ENCODE peak calls at places on chromosomes 1 and 21, in six cellular contexts. E is endothelial cell of umbilical vein, R is GM23248, G is keratinocyte, T is OCI-LY7, H is SK-N-SH. K is an unnamed sample.

GRCh38 chr1:162299018-162299417 is 77.6 kb downstream of the SPATA46 start:
- DNase-seq in E (no peak), R (peak), G (no peak), T (no peak), H (no peak), K (no peak)

GRCh38 chr1:150567341-150567716 is 12.1 kb downstream of the MCL1 start:
- DNase-seq in E (no peak), R (peak), G (no peak), T (peak), H (no peak), K (peak)

GRCh38 chr1:154999651-155000474 is 2.7 kb upstream of the ZBTB7B start:
- DNase-seq in E (peak), R (peak), G (no peak), T (peak), H (peak), K (peak)

GRCh38 chr21:44866780-44867179 is 6.7 kb downstream of the PTTG1IP start:
- DNase-seq in E (peak), R (peak), G (no peak), T (no peak), H (no peak), K (peak)

GRCh38 chr1:151618470-151618869 is 6.6 kb downstream of the SNX27 start:
- DNase-seq in E (no peak), R (no peak), G (no peak), T (no peak), H (no peak), K (no peak)

GRCh38 chr21:18354947-18355346 is 48.6 kb downstream of the TMPRSS15 start:
- DNase-seq in E (no peak), R (no peak), G (no peak), T (no peak), H (no peak), K (no peak)

GRCh38 chr1:156691665-156692408 is 13.5 kb downstream of the CRABP2 start:
- DNase-seq in E (no peak), R (peak), G (no peak), T (no peak), H (no peak), K (no peak)

GRCh38 chr1:115647000-115647399 is 5.2 kb downstream of the VANGL1 start:
- DNase-seq in E (peak), R (no peak), G (no peak), T (no peak), H (no peak), K (peak)

GRCh38 chr21:45288441-45288841 is 746 bp upstream of the POFUT2 start:
- DNase-seq in E (no peak), R (peak), G (no peak), T (no peak), H (no peak), K (no peak)

GRCh38 chr1:26148887-26149286 is 10.0 kb upstream of the FAM110D start:
- DNase-seq in E (no peak), R (no peak), G (no peak), T (no peak), H (no peak), K (no peak)

GRCh38 chr1:116498789-116499628 is 71.8 kb downstream of the CD58 start:
- DNase-seq in E (peak), R (peak), G (no peak), T (peak), H (peak), K (peak)

GRCh38 chr1:78333426-78334012 is 157.3 kb upstream of the PTGFR start:
- DNase-seq in E (peak), R (peak), G (no peak), T (peak), H (no peak), K (peak)

GRCh38 chr1:119767486-119767885 is 1.2 kb downstream of the HMGCS2 start:
- DNase-seq in E (no peak), R (peak), G (no peak), T (no peak), H (no peak), K (no peak)

GRCh38 chr1:72186733-72187307 is 95.5 kb downstream of the NEGR1 start:
- DNase-seq in E (peak), R (peak), G (no peak), T (no peak), H (peak), K (peak)

GRCh38 chr1:247713753-247714152 is 2.7 kb downstream of the OR6F1 start:
- DNase-seq in E (no peak), R (no peak), G (no peak), T (no peak), H (no peak), K (no peak)

GRCh38 chr1:230768903-230769570 is 21.8 kb downstream of the CAPN9 start:
- DNase-seq in E (no peak), R (peak), G (no peak), T (no peak), H (no peak), K (peak)

GRCh38 chr21:43734830-43735229 is 15.9 kb downstream of the PDXK start:
- DNase-seq in E (no peak), R (no peak), G (no peak), T (no peak), H (no peak), K (peak)

GRCh38 chr1:173243300-173243699 is 36.2 kb upstream of the TNFSF4 start:
- DNase-seq in E (no peak), R (no peak), G (no peak), T (no peak), H (no peak), K (no peak)

GRCh38 chr1:200435200-200435780 is 25.5 kb upstream of the ZNF281 start:
- DNase-seq in E (no peak), R (no peak), G (no peak), T (no peak), H (no peak), K (peak)

GRCh38 chr1:43007377-43008105 is 48.9 kb upstream of the SLC2A1 start:
- DNase-seq in E (no peak), R (no peak), G (no peak), T (no peak), H (no peak), K (no peak)

GRCh38 chr21:29578306-29578705 is 279.6 kb downstream of the BACH1 start:
- DNase-seq in E (no peak), R (no peak), G (no peak), T (no peak), H (peak), K (no peak)

GRCh38 chr21:33815153-33815707 is 100.4 kb downstream of the ATP5PO start:
- DNase-seq in E (no peak), R (no peak), G (no peak), T (no peak), H (no peak), K (no peak)

GRCh38 chr1:218135358-218135757 is 149.7 kb upstream of the RRP15 start:
- DNase-seq in E (no peak), R (no peak), G (no peak), T (no peak), H (no peak), K (no peak)

GRCh38 chr21:24658926-24659325 is 948.4 kb downstream of the MRPL39 start:
- DNase-seq in E (no peak), R (no peak), G (no peak), T (no peak), H (no peak), K (no peak)

GRCh38 chr1:240232548-240232947 is 140.9 kb downstream of the FMN2 start:
- DNase-seq in E (no peak), R (peak), G (no peak), T (no peak), H (no peak), K (peak)

GRCh38 chr1:64006276-64007051 is 197.0 kb upstream of the UBE2U start:
- DNase-seq in E (peak), R (peak), G (no peak), T (no peak), H (no peak), K (peak)
- H3K4me2 ChIP-seq in E (peak), R (peak), G (peak), T (no peak), H (peak), K (no peak)

GRCh38 chr1:100383743-100384405 is 31.6 kb downstream of the CDC14A start:
- DNase-seq in E (no peak), R (no peak), G (no peak), T (no peak), H (no peak), K (no peak)

GRCh38 chr1:100391675-100392074 is 39.4 kb downstream of the CDC14A start:
- DNase-seq in E (no peak), R (no peak), G (no peak), T (no peak), H (no peak), K (no peak)

GRCh38 chr1:100390507-100390906 is 38.2 kb downstream of the CDC14A start:
- DNase-seq in E (no peak), R (no peak), G (no peak), T (no peak), H (no peak), K (no peak)

GRCh38 chr1:100387644-100388350 is 35.5 kb downstream of the CDC14A start:
- DNase-seq in E (peak), R (no peak), G (no peak), T (no peak), H (no peak), K (peak)

DNA sequence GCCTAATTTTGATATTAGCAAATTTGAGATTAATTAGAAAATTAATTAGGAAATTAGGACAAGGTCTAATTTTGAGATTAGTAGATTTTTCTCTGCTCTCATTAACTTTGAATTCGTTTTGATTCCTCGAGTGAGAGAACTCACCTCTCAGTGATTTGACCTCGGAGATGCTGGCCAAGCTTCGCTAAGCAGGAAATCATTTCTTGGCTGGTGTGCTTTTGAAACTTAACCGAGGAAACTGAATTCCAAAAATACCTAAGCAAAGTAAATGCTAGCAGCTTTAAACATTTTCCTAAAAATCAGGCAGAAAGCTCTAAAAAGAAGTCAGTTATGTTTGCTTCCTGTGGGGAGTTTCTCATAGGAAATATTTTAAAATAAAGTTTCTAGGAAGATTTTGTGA is 34.9 kb downstream of the CDC14A start:
- DNase-seq in E (peak), R (no peak), G (no peak), T (peak), H (no peak), K (peak)
- H3K4me2 ChIP-seq in E (peak), R (no peak), G (no peak), T (no peak), H (peak), K (peak)

GRCh38 chr1:114075546-114076249 is 78.0 kb downstream of the SYT6 start:
- DNase-seq in E (no peak), R (no peak), G (no peak), T (no peak), H (no peak), K (no peak)
- H3K4me2 ChIP-seq in E (no peak), R (no peak), G (no peak), T (no peak), H (no peak), K (no peak)

GRCh38 chr21:35378881-35379280 is 329.8 kb upstream of the RUNX1 start:
- DNase-seq in E (no peak), R (no peak), G (no peak), T (no peak), H (no peak), K (no peak)

GRCh38 chr21:35384375-35384774 is 335.3 kb upstream of the RUNX1 start:
- DNase-seq in E (no peak), R (no peak), G (no peak), T (no peak), H (no peak), K (no peak)

GRCh38 chr21:35377505-35378090 is 328.5 kb upstream of the RUNX1 start:
- DNase-seq in E (peak), R (peak), G (no peak), T (no peak), H (no peak), K (no peak)

GRCh38 chr21:35382696-35383095 is 333.6 kb upstream of the RUNX1 start:
- DNase-seq in E (no peak), R (no peak), G (no peak), T (no peak), H (no peak), K (peak)

GRCh38 chr21:35381743-35382310 is 332.7 kb upstream of the RUNX1 start:
- DNase-seq in E (no peak), R (no peak), G (no peak), T (no peak), H (no peak), K (no peak)
- H3K4me2 ChIP-seq in E (no peak), R (no peak), G (no peak), T (no peak), H (no peak), K (no peak)

DNA sequence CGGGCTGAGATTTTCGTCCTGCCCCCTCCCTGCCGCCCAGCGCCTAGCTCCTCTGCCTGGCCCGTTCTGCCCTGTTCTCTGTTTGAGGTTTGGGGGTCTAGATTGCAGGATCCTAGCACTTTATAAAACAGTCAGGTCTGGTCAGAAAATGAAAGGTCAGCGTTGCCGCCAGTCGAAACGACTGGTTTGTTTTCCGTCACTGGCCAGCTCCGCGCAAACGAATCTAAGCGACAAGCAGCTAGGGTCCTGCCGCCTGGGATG is 4.4 kb downstream of the GFI1 start:
- DNase-seq in E (peak), R (no peak), G (no peak), T (no peak), H (no peak), K (no peak)
- H3K4me2 ChIP-seq in E (peak), R (no peak), G (peak), T (peak), H (peak), K (peak)

DNA sequence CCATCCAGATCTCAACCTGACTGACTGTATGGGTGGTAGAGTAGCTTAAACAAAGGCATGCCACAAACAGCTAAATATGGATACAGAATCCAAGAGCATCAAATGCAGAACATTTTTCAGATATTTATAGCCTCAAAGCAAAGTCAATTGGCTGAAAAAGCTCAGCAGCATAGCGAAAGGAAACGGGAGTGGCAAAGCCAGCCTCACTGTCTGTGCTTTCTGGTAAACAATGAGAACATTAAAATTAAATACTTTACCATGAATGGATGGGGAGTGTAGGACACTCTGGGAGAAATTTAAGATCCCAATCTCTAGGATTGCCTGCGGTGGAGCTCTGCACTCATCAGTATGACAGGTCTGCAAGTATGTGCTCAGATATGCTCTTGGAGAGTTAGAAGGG is 4.4 kb downstream of the RASAL2 start:
- DNase-seq in E (peak), R (no peak), G (no peak), T (no peak), H (peak), K (peak)
- H3K4me2 ChIP-seq in E (peak), R (no peak), G (peak), T (no peak), H (peak), K (peak)

DNA sequence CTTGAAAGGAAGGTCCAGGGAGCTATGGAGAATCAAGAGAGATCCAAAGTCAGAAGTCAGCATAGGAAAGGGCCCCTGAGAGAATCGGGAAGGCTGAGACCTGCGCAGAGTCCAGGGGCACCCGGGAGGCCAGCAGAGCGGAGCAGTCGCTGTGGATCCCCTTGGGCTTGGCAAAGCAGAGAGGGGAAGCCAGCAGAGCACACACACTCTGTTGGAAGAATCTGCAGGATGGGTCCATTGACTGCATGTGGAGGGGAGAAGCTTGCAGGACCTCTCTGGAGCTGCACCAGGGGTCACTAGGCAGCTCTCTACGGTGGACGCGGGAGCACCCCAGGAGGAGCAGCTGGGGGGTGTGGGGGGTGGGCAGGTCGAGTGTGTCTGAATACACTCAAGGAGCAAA is 6.4 kb downstream of the RIPK4 start:
- DNase-seq in E (no peak), R (no peak), G (no peak), T (no peak), H (no peak), K (no peak)
- H3K4me2 ChIP-seq in E (no peak), R (no peak), G (peak), T (no peak), H (no peak), K (no peak)

DNA sequence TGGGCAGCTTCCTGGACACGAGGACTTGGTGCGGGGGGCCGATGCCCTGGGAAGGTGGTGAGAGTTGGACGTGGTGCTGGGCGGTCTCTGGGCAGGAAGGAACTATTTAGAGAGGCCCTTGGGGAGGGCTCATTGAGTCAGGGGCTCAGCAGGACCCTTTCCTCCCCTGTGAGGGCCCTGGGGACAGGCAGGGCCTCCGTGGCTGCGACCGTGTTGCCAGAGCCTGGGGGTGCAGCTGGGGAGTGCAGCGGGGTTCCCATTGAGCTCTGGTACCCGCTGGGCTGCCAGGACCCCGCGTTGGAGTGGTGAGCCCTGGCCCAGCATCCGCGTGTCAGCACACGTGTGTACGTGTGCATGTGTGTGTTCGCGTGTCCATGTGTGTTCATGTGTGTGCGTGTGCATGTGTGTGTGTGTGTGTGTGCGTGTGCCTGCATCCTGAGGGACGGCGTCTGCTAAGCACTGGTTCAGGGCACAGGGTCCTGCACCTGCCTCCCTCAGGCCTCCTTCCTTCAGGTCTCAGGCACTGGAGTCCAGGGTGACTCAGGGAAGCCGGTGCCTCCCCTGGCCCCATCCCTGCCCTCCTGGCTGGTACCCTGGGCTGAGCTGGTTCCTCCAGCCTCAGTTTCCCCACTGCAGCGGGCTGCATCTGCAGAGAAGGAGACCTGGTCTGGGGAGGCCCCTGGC is 10.7 kb downstream of the RNF223 start:
- DNase-seq in E (no peak), R (no peak), G (no peak), T (no peak), H (no peak), K (no peak)
- H3K4me2 ChIP-seq in E (no peak), R (no peak), G (peak), T (no peak), H (peak), K (no peak)

DNA sequence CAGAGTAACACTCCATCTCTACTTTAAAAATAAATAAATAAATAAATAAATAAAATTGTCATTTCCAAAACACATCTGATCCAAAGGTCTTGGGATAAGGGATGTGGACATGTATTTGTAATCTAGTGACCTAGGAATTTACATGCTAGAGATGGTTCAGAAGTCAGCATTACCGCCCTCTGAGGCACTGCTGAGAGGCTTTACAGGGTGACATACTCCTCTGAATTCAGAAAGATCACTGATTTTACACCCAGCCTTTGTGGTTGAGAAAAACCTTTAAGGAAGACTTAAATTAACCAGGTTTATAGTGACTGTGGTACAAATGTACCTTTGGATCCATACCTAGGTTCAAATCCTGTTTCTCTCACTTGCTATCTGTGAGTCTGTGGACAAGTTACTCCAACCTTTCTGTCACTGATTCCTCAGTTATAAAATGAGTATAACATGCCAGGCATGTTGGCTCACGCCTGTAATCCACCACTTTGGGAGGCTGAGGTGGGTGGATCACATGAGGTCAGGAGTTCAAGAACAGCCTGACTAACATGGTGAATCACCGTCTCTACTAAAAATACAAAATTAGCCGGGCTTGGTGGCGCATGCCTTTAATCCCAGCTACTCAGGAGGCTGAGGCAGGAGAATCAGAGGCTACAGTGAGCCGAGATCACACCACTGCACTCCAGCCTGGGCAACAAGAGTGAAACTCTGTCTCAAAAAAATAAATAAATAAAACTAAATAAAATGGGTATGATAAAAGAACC is 20.1 kb downstream of the OSBPL9 start:
- DNase-seq in E (peak), R (peak), G (peak), T (no peak), H (no peak), K (peak)
- H3K4me2 ChIP-seq in E (peak), R (peak), G (peak), T (no peak), H (peak), K (peak)

GRCh38 chr1:67214420-67215174 is 48.3 kb downstream of the IL23R start:
- DNase-seq in E (peak), R (peak), G (no peak), T (peak), H (no peak), K (peak)
- H3K4me2 ChIP-seq in E (no peak), R (no peak), G (no peak), T (peak), H (no peak), K (no peak)

K was measured in fibroblast of lung.